ENCODE peak calls at places on chromosomes 12 and 14, in eight cellular contexts. One of them, this sample, is unnamed.

GRCh38 chr14:61140872-61141271 is 140.3 kb downstream of the TMEM30B start:
- DNase-seq in breast epithelium: no peak
- DNase-seq in hypothalamus: no peak
- DNase-seq in skeletal muscle cell: peak; percentile 88
- DNase-seq in activated naive CD4-positive, alpha-beta T cell: no peak
- DNase-seq in astrocyte of the spinal cord: peak; percentile 98
- DNase-seq in MV-4-11: peak; percentile 23
- DNase-seq in brain microvascular endothelial cell: peak; percentile 88
- DNase-seq in this sample: no peak

GRCh38 chr12:115070313-115070712 is 386.3 kb upstream of the TBX3 start:
- DNase-seq in breast epithelium: no peak
- DNase-seq in hypothalamus: no peak
- DNase-seq in skeletal muscle cell: no peak
- DNase-seq in activated naive CD4-positive, alpha-beta T cell: no peak
- DNase-seq in astrocyte of the spinal cord: no peak
- DNase-seq in MV-4-11: peak; percentile 1
- DNase-seq in brain microvascular endothelial cell: no peak
- DNase-seq in this sample: no peak

GRCh38 chr12:49637401-49637800 is 14.0 kb downstream of the PRPF40B start:
- DNase-seq in breast epithelium: no peak
- DNase-seq in hypothalamus: no peak
- DNase-seq in skeletal muscle cell: no peak
- DNase-seq in activated naive CD4-positive, alpha-beta T cell: no peak
- DNase-seq in astrocyte of the spinal cord: no peak
- DNase-seq in MV-4-11: no peak
- DNase-seq in brain microvascular endothelial cell: no peak
- DNase-seq in this sample: no peak

GRCh38 chr12:93344876-93345275 is 32.8 kb upstream of the NUDT4 start:
- DNase-seq in breast epithelium: no peak
- DNase-seq in hypothalamus: no peak
- DNase-seq in skeletal muscle cell: no peak
- DNase-seq in activated naive CD4-positive, alpha-beta T cell: no peak
- DNase-seq in astrocyte of the spinal cord: no peak
- DNase-seq in MV-4-11: no peak
- DNase-seq in brain microvascular endothelial cell: peak; percentile 29
- DNase-seq in this sample: no peak

GRCh38 chr12:79886917-79887519 is 47.9 kb downstream of the PPP1R12A start:
- DNase-seq in breast epithelium: no peak
- DNase-seq in hypothalamus: no peak
- DNase-seq in skeletal muscle cell: peak; percentile 6
- DNase-seq in activated naive CD4-positive, alpha-beta T cell: no peak
- DNase-seq in astrocyte of the spinal cord: peak; percentile 72
- DNase-seq in MV-4-11: peak; percentile 46
- DNase-seq in brain microvascular endothelial cell: peak; percentile 38
- DNase-seq in this sample: no peak

GRCh38 chr12:54680374-54680773 is 32.2 kb upstream of the DCD start:
- DNase-seq in breast epithelium: no peak
- DNase-seq in hypothalamus: no peak
- DNase-seq in skeletal muscle cell: no peak
- DNase-seq in activated naive CD4-positive, alpha-beta T cell: no peak
- DNase-seq in astrocyte of the spinal cord: no peak
- DNase-seq in MV-4-11: peak; percentile 1
- DNase-seq in brain microvascular endothelial cell: peak; percentile 27
- DNase-seq in this sample: no peak

GRCh38 chr14:73238262-73238852 is 1.1 kb downstream of the PAPLN start:
- DNase-seq in breast epithelium: no peak
- DNase-seq in hypothalamus: no peak
- DNase-seq in skeletal muscle cell: peak; percentile 68
- DNase-seq in activated naive CD4-positive, alpha-beta T cell: no peak
- DNase-seq in astrocyte of the spinal cord: peak; percentile 87
- DNase-seq in MV-4-11: peak; percentile 35
- DNase-seq in brain microvascular endothelial cell: peak; percentile 49
- DNase-seq in this sample: no peak

GRCh38 chr14:90819734-90820393 is 3.6 kb upstream of the TTC7B start:
- DNase-seq in breast epithelium: no peak
- DNase-seq in hypothalamus: no peak
- DNase-seq in skeletal muscle cell: no peak
- DNase-seq in activated naive CD4-positive, alpha-beta T cell: no peak
- DNase-seq in astrocyte of the spinal cord: no peak
- DNase-seq in MV-4-11: no peak
- DNase-seq in brain microvascular endothelial cell: no peak
- DNase-seq in this sample: no peak

GRCh38 chr14:56730468-56731145 is 79.7 kb downstream of the OTX2 start:
- DNase-seq in breast epithelium: no peak
- DNase-seq in hypothalamus: no peak
- DNase-seq in skeletal muscle cell: no peak
- DNase-seq in activated naive CD4-positive, alpha-beta T cell: no peak
- DNase-seq in astrocyte of the spinal cord: no peak
- DNase-seq in MV-4-11: no peak
- DNase-seq in brain microvascular endothelial cell: no peak
- DNase-seq in this sample: no peak

GRCh38 chr12:57454566-57455373 is at the start of gene INHBE:
- DNase-seq in breast epithelium: no peak
- DNase-seq in hypothalamus: no peak
- DNase-seq in skeletal muscle cell: peak; percentile 96
- DNase-seq in activated naive CD4-positive, alpha-beta T cell: no peak
- DNase-seq in astrocyte of the spinal cord: peak; percentile 89
- DNase-seq in MV-4-11: peak; percentile 69
- DNase-seq in brain microvascular endothelial cell: no peak
- DNase-seq in this sample: no peak

GRCh38 chr14:75119056-75119455 is 7.8 kb downstream of the NEK9 start:
- DNase-seq in breast epithelium: no peak
- DNase-seq in hypothalamus: no peak
- DNase-seq in skeletal muscle cell: no peak
- DNase-seq in activated naive CD4-positive, alpha-beta T cell: no peak
- DNase-seq in astrocyte of the spinal cord: no peak
- DNase-seq in MV-4-11: no peak
- DNase-seq in brain microvascular endothelial cell: peak; percentile 22
- DNase-seq in this sample: no peak

GRCh38 chr12:31740618-31741017 is 11.8 kb upstream of the AMN1 start:
- DNase-seq in breast epithelium: no peak
- DNase-seq in hypothalamus: no peak
- DNase-seq in skeletal muscle cell: no peak
- DNase-seq in activated naive CD4-positive, alpha-beta T cell: no peak
- DNase-seq in astrocyte of the spinal cord: no peak
- DNase-seq in MV-4-11: peak; percentile 81
- DNase-seq in brain microvascular endothelial cell: no peak
- DNase-seq in this sample: no peak

GRCh38 chr14:23321572-23322547 is 603 bp downstream of the PABPN1 start:
- DNase-seq in breast epithelium: no peak
- DNase-seq in hypothalamus: peak; percentile 60
- DNase-seq in skeletal muscle cell: no peak
- DNase-seq in activated naive CD4-positive, alpha-beta T cell: no peak
- DNase-seq in astrocyte of the spinal cord: peak; percentile 50
- DNase-seq in MV-4-11: peak; percentile 22
- DNase-seq in brain microvascular endothelial cell: peak; percentile 46
- DNase-seq in this sample: peak; percentile 23

GRCh38 chr12:68565391-68565903 is 45.3 kb upstream of the RAP1B start:
- DNase-seq in breast epithelium: no peak
- DNase-seq in hypothalamus: no peak
- DNase-seq in skeletal muscle cell: peak; percentile 70
- DNase-seq in activated naive CD4-positive, alpha-beta T cell: no peak
- DNase-seq in astrocyte of the spinal cord: peak; percentile 79
- DNase-seq in MV-4-11: no peak
- DNase-seq in brain microvascular endothelial cell: peak; percentile 75
- DNase-seq in this sample: no peak

GRCh38 chr12:53758081-53758769 is 6.4 kb upstream of the CISTR start:
- DNase-seq in breast epithelium: no peak
- DNase-seq in hypothalamus: no peak
- DNase-seq in skeletal muscle cell: no peak
- DNase-seq in activated naive CD4-positive, alpha-beta T cell: no peak
- DNase-seq in astrocyte of the spinal cord: no peak
- DNase-seq in MV-4-11: peak; percentile 14
- DNase-seq in brain microvascular endothelial cell: no peak
- DNase-seq in this sample: no peak

GRCh38 chr14:95323917-95324316 is 4.2 kb upstream of the CLMN start:
- DNase-seq in breast epithelium: no peak
- DNase-seq in hypothalamus: no peak
- DNase-seq in skeletal muscle cell: no peak
- DNase-seq in activated naive CD4-positive, alpha-beta T cell: no peak
- DNase-seq in astrocyte of the spinal cord: no peak
- DNase-seq in MV-4-11: no peak
- DNase-seq in brain microvascular endothelial cell: no peak
- DNase-seq in this sample: no peak

GRCh38 chr12:132327351-132328171 is 1.8 kb downstream of the GALNT9 start:
- DNase-seq in breast epithelium: no peak
- DNase-seq in hypothalamus: no peak
- DNase-seq in skeletal muscle cell: peak; percentile 53
- DNase-seq in activated naive CD4-positive, alpha-beta T cell: no peak
- DNase-seq in astrocyte of the spinal cord: peak; percentile 82
- DNase-seq in MV-4-11: peak; percentile 53
- DNase-seq in brain microvascular endothelial cell: peak; percentile 88
- DNase-seq in this sample: no peak

GRCh38 chr12:108442077-108442476 is 73.0 kb upstream of the FICD start:
- DNase-seq in breast epithelium: no peak
- DNase-seq in hypothalamus: no peak
- DNase-seq in skeletal muscle cell: no peak
- DNase-seq in activated naive CD4-positive, alpha-beta T cell: no peak
- DNase-seq in astrocyte of the spinal cord: no peak
- DNase-seq in MV-4-11: no peak
- DNase-seq in brain microvascular endothelial cell: no peak
- DNase-seq in this sample: no peak

GRCh38 chr14:59754256-59754655 is 116.3 kb downstream of the RTN1 start:
- DNase-seq in breast epithelium: no peak
- DNase-seq in hypothalamus: no peak
- DNase-seq in skeletal muscle cell: no peak
- DNase-seq in activated naive CD4-positive, alpha-beta T cell: no peak
- DNase-seq in astrocyte of the spinal cord: peak; percentile 19
- DNase-seq in MV-4-11: no peak
- DNase-seq in brain microvascular endothelial cell: no peak
- DNase-seq in this sample: no peak

GRCh38 chr12:120321382-120322202 is 6.0 kb downstream of the PLA2G1B start:
- DNase-seq in breast epithelium: no peak
- DNase-seq in hypothalamus: no peak
- DNase-seq in skeletal muscle cell: no peak
- DNase-seq in activated naive CD4-positive, alpha-beta T cell: no peak
- DNase-seq in astrocyte of the spinal cord: no peak
- DNase-seq in MV-4-11: no peak
- DNase-seq in brain microvascular endothelial cell: no peak
- DNase-seq in this sample: no peak

GRCh38 chr12:132899033-132899432 is 11.6 kb upstream of the CHFR start:
- DNase-seq in breast epithelium: no peak
- DNase-seq in hypothalamus: no peak
- DNase-seq in skeletal muscle cell: no peak
- DNase-seq in activated naive CD4-positive, alpha-beta T cell: no peak
- DNase-seq in astrocyte of the spinal cord: no peak
- DNase-seq in MV-4-11: no peak
- DNase-seq in brain microvascular endothelial cell: no peak
- DNase-seq in this sample: no peak

This sample was measured in tibial nerve.